ENCODE peak calls at places on chromosomes 4 and X, in five cellular contexts. U is mucosa of descending colon, Q is colonic mucosa, H is upper lobe of right lung, J is uterus. D is an unnamed sample.

GRCh38 chr4:142407569-142407968 is 438.5 kb downstream of the INPP4B start:
- DNase-seq in J (no peak), H (no peak), U (no peak), Q (no peak), D (no peak)

GRCh38 chrX:13028871-13029336 is 15.5 kb downstream of the FAM9C start:
- DNase-seq in U (no peak), Q (no peak), H (no peak), J (no peak), D (no peak)

GRCh38 chr4:183831689-183832088 is 73.4 kb upstream of the STOX2 start:
- DNase-seq in Q (no peak), U (no peak), H (no peak), J (no peak), D (no peak)

GRCh38 chrX:69431417-69431816 is 72.7 kb upstream of the NALF2 start:
- DNase-seq in Q (no peak), U (no peak), H (no peak), J (no peak), D (no peak)

GRCh38 chr4:121777625-121778024 is 12.7 kb upstream of the SMIM43 start:
- DNase-seq in Q (no peak), J (no peak), U (no peak), H (no peak), D (no peak)

GRCh38 chrX:119236599-119237525 is 777 bp downstream of the PGRMC1 start:
- DNase-seq in H (peak; percentile 54), Q (peak; percentile 58), U (peak; percentile 58), J (peak; percentile 32), D (peak; percentile 62)

GRCh38 chr4:157005193-157005592 is 33.6 kb upstream of the PDGFC start:
- DNase-seq in J (no peak), H (no peak), Q (no peak), U (no peak), D (no peak)

GRCh38 chrX:67732864-67733263 is 189.0 kb downstream of the AR start:
- DNase-seq in U (no peak), J (no peak), H (no peak), Q (no peak), D (no peak)

GRCh38 chr4:55030606-55031005 is 94.8 kb downstream of the KDR start:
- DNase-seq in H (no peak), U (no peak), J (no peak), Q (no peak), D (no peak)

GRCh38 chrX:139738581-139738980 is 30.6 kb upstream of the MCF2 start:
- DNase-seq in H (no peak), U (no peak), J (no peak), Q (no peak), D (peak; percentile 50)

GRCh38 chr4:42615131-42615776 is 41.7 kb downstream of the ATP8A1 start:
- DNase-seq in H (no peak), U (no peak), Q (no peak), J (no peak), D (no peak)

GRCh38 chr4:67659065-67659464 is 41.9 kb downstream of the UBA6 start:
- DNase-seq in H (no peak), U (no peak), Q (no peak), J (no peak), D (no peak)

GRCh38 chrX:56232221-56233082 is at the start of gene KLF8:
- DNase-seq in Q (peak; percentile 71), J (peak; percentile 58), H (peak; percentile 80), U (peak; percentile 70), D (no peak)

GRCh38 chr4:153060191-153060590 is 124.1 kb downstream of the FHDC1 start:
- DNase-seq in J (no peak), U (no peak), Q (no peak), H (no peak), D (no peak)

GRCh38 chr4:120008075-120008474 is 58.6 kb downstream of the MAD2L1 start:
- DNase-seq in J (no peak), Q (no peak), H (no peak), U (no peak), D (no peak)

GRCh38 chr4:177246636-177247584 is 62.8 kb upstream of the NEIL3 start:
- DNase-seq in H (no peak), J (no peak), U (no peak), Q (no peak), D (no peak)

GRCh38 chr4:37976513-37976912 is 16.3 kb downstream of the PTTG2 start:
- DNase-seq in J (no peak), Q (no peak), H (no peak), U (no peak), D (peak; percentile 40)
- H3K4me1 ChIP-seq in J (no peaks in the 10 kb centered on the region), Q (no peaks in the 10 kb centered on the region), H (peaks cover 13% of the 10 kb centered on the region), U (peaks cover 22% of the 10 kb centered on the region), D (peaks cover 17% of the 10 kb centered on the region)

DNA sequence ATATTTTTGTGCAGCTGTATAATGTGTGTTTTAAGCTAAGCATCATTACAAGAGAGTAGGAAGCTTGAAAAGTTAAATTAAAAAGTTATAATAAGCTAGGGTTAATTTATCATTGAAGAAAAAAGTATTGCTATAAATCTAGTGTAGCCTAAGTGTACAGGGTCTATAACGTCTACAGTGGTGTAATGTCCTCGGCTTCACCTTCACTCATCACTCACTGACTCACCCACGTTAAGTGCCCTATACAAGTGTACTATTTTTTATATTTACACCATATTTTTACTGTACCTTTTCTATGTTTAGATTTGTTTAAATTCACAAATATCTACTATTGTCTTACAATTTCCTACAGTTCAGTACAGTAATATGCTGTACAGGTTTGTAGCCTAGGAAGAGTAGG is 23.5 kb downstream of the ARAP2 start:
- DNase-seq in Q (no peak), U (no peak), J (no peak), H (no peak), D (no peak)
- TF ChIP-seq CTCF in Q (no peak), U (no peak), J (no peak), H (no peak), D (no peak)

DNA sequence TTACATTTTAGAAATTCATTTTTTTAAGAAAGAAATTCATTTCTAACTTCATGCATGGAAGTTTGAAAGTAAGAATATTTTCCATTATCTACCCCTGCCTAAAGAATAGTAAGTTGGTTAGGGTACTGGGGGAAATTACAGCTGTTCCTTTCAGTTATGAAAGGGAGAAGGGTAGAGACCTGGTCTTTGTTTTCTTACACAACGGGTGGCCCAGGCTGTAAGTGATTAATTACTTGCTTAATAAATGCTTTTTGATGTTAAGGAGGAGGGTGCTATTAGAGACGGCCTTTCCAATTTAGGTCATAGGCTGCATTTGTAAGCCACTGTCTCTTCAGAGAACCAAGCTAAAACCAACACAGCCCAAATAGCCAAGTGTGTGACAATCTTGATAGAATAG is 12.6 kb downstream of the SCD5 start:
- DNase-seq in H (no peak), Q (no peak), J (no peak), U (no peak), D (no peak)
- H3K4me1 ChIP-seq in H (no peaks in the 10 kb centered on the region), Q (peaks cover under 1% of the 10 kb centered on the region), J (no peaks in the 10 kb centered on the region), U (peaks cover under 1% of the 10 kb centered on the region), D (peaks cover 19% of the 10 kb centered on the region)

GRCh38 chr4:145482209-145483021 is 762 bp downstream of the SMAD1 start:
- DNase-seq in H (peak; percentile 77), Q (peak; percentile 68), J (peak; percentile 53), U (peak; percentile 67), D (peak; percentile 44)
- TF ChIP-seq CTCF in H (no peak), Q (no peak), J (no peak), U (no peak), D (peak; percentile 7)

D was measured in foreskin keratinocyte.